ENCODE peak calls at places on chromosomes 5 and 9, in five cellular contexts. J is cardiac muscle cell, V is T-helper 9 cell, R is GM23248, D is NCI-H1105. S is an unnamed sample.

GRCh38 chr5:179680014-179680779 is 637 bp downstream of the CBY3 start:
- DNase-seq in D (no peak), V (no peak), R (no peak), J (no peak), S (no peak)

GRCh38 chr5:94849821-94850736 is 231.6 kb downstream of the SLF1 start:
- DNase-seq in R (peak), J (peak), V (no peak), D (peak), S (no peak)

GRCh38 chr5:120473332-120473731 is 9.2 kb downstream of the PRR16 start:
- DNase-seq in R (no peak), J (no peak), D (no peak), V (no peak), S (no peak)

GRCh38 chr5:128635379-128635778 is 97.3 kb upstream of the FBN2 start:
- DNase-seq in D (no peak), J (no peak), V (no peak), R (no peak), S (no peak)

GRCh38 chr5:159210306-159210722 is 961 bp upstream of the RNF145 start:
- DNase-seq in D (no peak), J (peak), V (no peak), R (peak), S (no peak)

GRCh38 chr5:989961-990530 is 18.6 kb upstream of the NKD2 start:
- DNase-seq in J (peak), R (no peak), V (no peak), D (no peak), S (peak)

GRCh38 chr9:123373941-123374340 is 17.9 kb downstream of the CRB2 start:
- DNase-seq in V (no peak), D (no peak), R (no peak), J (peak), S (no peak)

GRCh38 chr5:89083791-89084190 is 200.8 kb upstream of the MEF2C start:
- DNase-seq in R (peak), V (no peak), J (no peak), D (no peak), S (no peak)

GRCh38 chr5:116068028-116068632 is 16.7 kb upstream of the COMMD10 start:
- DNase-seq in J (peak), V (peak), D (peak), R (peak), S (no peak)

GRCh38 chr5:86118542-86118941 is 499.2 kb upstream of the COX7C start:
- DNase-seq in R (no peak), J (no peak), D (no peak), V (no peak), S (no peak)

GRCh38 chr5:115350892-115351291 is 54.4 kb upstream of the CCDC112 start:
- DNase-seq in R (no peak), J (no peak), V (no peak), D (no peak), S (no peak)

GRCh38 chr9:131738293-131738692 is 1.6 kb downstream of the RAPGEF1 start:
- DNase-seq in V (no peak), J (no peak), D (no peak), R (no peak), S (no peak)

GRCh38 chr9:15576350-15577050 is 23.7 kb downstream of the CCDC171 start:
- DNase-seq in J (peak), R (no peak), D (no peak), V (no peak), S (no peak)

GRCh38 chr9:27856748-27857147 is 283.5 kb upstream of the C9orf72 start:
- DNase-seq in V (no peak), R (no peak), D (no peak), J (no peak), S (no peak)

GRCh38 chr9:107975426-107976010 is 485.9 kb upstream of the KLF4 start:
- DNase-seq in D (no peak), J (peak), R (no peak), V (no peak), S (no peak)

GRCh38 chr5:118906932-118907331 is 81.4 kb downstream of the DTWD2 start:
- DNase-seq in V (no peak), R (no peak), D (no peak), J (no peak), S (no peak)

GRCh38 chr5:142767925-142768324 is 2.3 kb upstream of the ARHGAP26 start:
- DNase-seq in V (no peak), D (no peak), J (no peak), R (no peak), S (no peak)

GRCh38 chr5:134084570-134084969 is 29.9 kb upstream of the TCF7 start:
- DNase-seq in J (no peak), D (no peak), R (no peak), V (no peak), S (no peak)

GRCh38 chr9:132679946-132680620 is 9.8 kb downstream of the GTF3C4 start:
- DNase-seq in J (no peak), V (no peak), R (no peak), D (no peak), S (no peak)

GRCh38 chr5:157115502-157115901 is 6.7 kb upstream of the HAVCR2 start:
- DNase-seq in R (no peak), J (no peak), D (no peak), V (no peak), S (no peak)

GRCh38 chr5:149011084-149011483 is 51.8 kb downstream of the SH3TC2 start:
- DNase-seq in R (no peak), D (no peak), J (no peak), V (no peak), S (no peak)

GRCh38 chr9:16058131-16058549 is 505.3 kb downstream of the CCDC171 start:
- DNase-seq in J (peak), R (peak), V (no peak), D (no peak), S (peak)

GRCh38 chr5:176501333-176501732 is 35.9 kb downstream of the RNF44 start:
- DNase-seq in J (peak), D (no peak), R (peak), V (no peak), S (no peak)

GRCh38 chr5:78162253-78162862 is 132.1 kb downstream of the AP3B1 start:
- DNase-seq in J (peak), V (no peak), D (peak), R (peak), S (no peak)

GRCh38 chr9:88534456-88535225 is at the start of gene NXNL2:
- DNase-seq in D (peak), V (no peak), J (peak), R (peak), S (peak)

GRCh38 chr9:79189511-79189924 is 382.2 kb upstream of the TLE4 start:
- DNase-seq in V (no peak), R (peak), J (peak), D (no peak), S (no peak)

GRCh38 chr5:149762958-149763630 is 33.0 kb downstream of the PPARGC1B start:
- DNase-seq in J (no peak), D (no peak), R (no peak), V (no peak), S (no peak)

GRCh38 chr5:75017971-75018370 is 34.4 kb downstream of the GCNT4 start:
- DNase-seq in V (no peak), J (no peak), R (no peak), D (no peak), S (no peak)

GRCh38 chr5:68088302-68088701 is 127.3 kb upstream of the PIK3R1 start:
- DNase-seq in R (peak), V (no peak), D (no peak), J (peak), S (no peak)

GRCh38 chr9:113511856-113512761 is 48.6 kb downstream of the RGS3 start:
- DNase-seq in J (peak), R (peak), V (peak), D (no peak), S (no peak)

GRCh38 chr9:97468658-97469448 is 32.6 kb upstream of the TMOD1 start:
- DNase-seq in J (peak), R (peak), V (peak), D (peak), S (peak)

GRCh38 chr5:132714456-132715307 is 22.7 kb downstream of the KIF3A start:
- DNase-seq in R (peak), V (no peak), J (peak), D (no peak), S (no peak)

GRCh38 chr9:84024041-84024575 is 43.5 kb downstream of the RMI1 start:
- DNase-seq in R (peak), J (no peak), V (no peak), D (no peak), S (no peak)

GRCh38 chr9:131480258-131480657 is 22.5 kb upstream of the POMT1 start:
- DNase-seq in V (no peak), R (no peak), D (no peak), J (no peak), S (no peak)

GRCh38 chr9:26781906-26782305 is 110.7 kb downstream of the CAAP1 start:
- DNase-seq in D (no peak), R (no peak), V (no peak), J (peak), S (no peak)

GRCh38 chr5:62791059-62791458 is 212.4 kb downstream of the LRRC70 start:
- DNase-seq in D (no peak), R (peak), J (peak), V (no peak), S (no peak)

GRCh38 chr9:91419222-91420191 is 4.1 kb downstream of the NFIL3 start:
- DNase-seq in R (peak), J (peak), V (no peak), D (no peak), S (no peak)

S was measured in coronary artery.